ENCODE peak calls at places on chromosomes 6 and 20, in ten cellular contexts. G is EL, S is ovary, Q is right cardiac atrium, E is HTR-8/SVneo, J is iPS-NIHi11, M is AG04450, C is T-helper 2 cell, V is smooth muscle cell of the brain vasculature, H is GM04504. I is an unnamed sample.

GRCh38 chr6:104887350-104887749 is 27.6 kb upstream of the HACE1 start:
- DNase-seq in G (peak), S (no peak), Q (no peak), E (peak), J (peak), M (peak), C (peak), V (no peak), H (peak), I (no peak)

GRCh38 chr20:50330504-50331313 is 140.1 kb downstream of the CEBPB start:
- DNase-seq in G (no peak), S (peak), Q (no peak), E (no peak), J (no peak), M (no peak), C (no peak), V (no peak), H (no peak), I (no peak)

GRCh38 chr6:125639621-125640020 is 109.8 kb upstream of the HEY2 start:
- DNase-seq in G (no peak), S (no peak), Q (no peak), E (no peak), J (no peak), M (no peak), C (no peak), V (no peak), H (no peak), I (no peak)

GRCh38 chr6:52725530-52726192 is 37.6 kb downstream of the GSTA2 start:
- DNase-seq in G (no peak), S (no peak), Q (no peak), E (no peak), J (no peak), M (no peak), C (no peak), V (no peak), H (no peak), I (no peak)

GRCh38 chr6:34451192-34451591 is 14.7 kb upstream of the PACSIN1 start:
- DNase-seq in G (no peak), S (no peak), Q (no peak), E (no peak), J (no peak), M (no peak), C (no peak), V (no peak), H (no peak), I (no peak)

GRCh38 chr20:47392015-47392720 is 35.7 kb upstream of the ZMYND8 start:
- DNase-seq in G (peak), S (no peak), Q (peak), E (peak), J (peak), M (peak), C (no peak), V (peak), H (peak), I (no peak)

GRCh38 chr6:170098428-170099170 is 192.3 kb downstream of the DLL1 start:
- DNase-seq in G (no peak), S (no peak), Q (no peak), E (no peak), J (peak), M (no peak), C (no peak), V (no peak), H (no peak), I (no peak)

GRCh38 chr20:45297786-45298497 is 8.7 kb upstream of the RBPJL start:
- DNase-seq in G (no peak), S (no peak), Q (no peak), E (no peak), J (no peak), M (no peak), C (no peak), V (no peak), H (no peak), I (no peak)

GRCh38 chr6:120357447-120357846 is 976.8 kb downstream of the TBC1D32 start:
- DNase-seq in G (no peak), S (no peak), Q (no peak), E (no peak), J (no peak), M (no peak), C (no peak), V (no peak), H (no peak), I (no peak)

GRCh38 chr6:41509596-41509995 is 36.6 kb upstream of the FOXP4 start:
- DNase-seq in G (no peak), S (no peak), Q (no peak), E (no peak), J (no peak), M (no peak), C (no peak), V (no peak), H (no peak), I (no peak)

GRCh38 chr20:53044296-53044695 is 72.1 kb downstream of the TSHZ2 start:
- DNase-seq in G (no peak), S (no peak), Q (no peak), E (no peak), J (no peak), M (no peak), C (no peak), V (no peak), H (no peak), I (no peak)

GRCh38 chr6:12383448-12383847 is 93.3 kb downstream of the EDN1 start:
- DNase-seq in G (no peak), S (no peak), Q (no peak), E (no peak), J (no peak), M (no peak), C (no peak), V (no peak), H (no peak), I (no peak)

GRCh38 chr20:39823239-39823638 is 861.1 kb downstream of the DHX35 start:
- DNase-seq in G (peak), S (no peak), Q (no peak), E (peak), J (no peak), M (no peak), C (no peak), V (peak), H (peak), I (no peak)

GRCh38 chr6:55868910-55869479 is 6.4 kb downstream of the BMP5 start:
- DNase-seq in G (peak), S (no peak), Q (no peak), E (peak), J (no peak), M (no peak), C (peak), V (no peak), H (no peak), I (no peak)

GRCh38 chr6:21402368-21402767 is 191.2 kb upstream of the SOX4 start:
- DNase-seq in G (peak), S (peak), Q (no peak), E (no peak), J (no peak), M (peak), C (peak), V (no peak), H (peak), I (no peak)

GRCh38 chr20:34165246-34165645 is 53.2 kb upstream of the EIF2S2 start:
- DNase-seq in G (peak), S (no peak), Q (no peak), E (peak), J (no peak), M (no peak), C (no peak), V (no peak), H (no peak), I (no peak)

GRCh38 chr20:61056627-61057312 is 195.3 kb upstream of the CDH4 start:
- DNase-seq in G (no peak), S (no peak), Q (no peak), E (no peak), J (no peak), M (no peak), C (no peak), V (no peak), H (no peak), I (no peak)

GRCh38 chr6:100426241-100426640 is 38.5 kb downstream of the SIM1 start:
- DNase-seq in G (peak), S (no peak), Q (no peak), E (no peak), J (no peak), M (no peak), C (no peak), V (no peak), H (no peak), I (no peak)

GRCh38 chr20:35339007-35339406 is 46.8 kb upstream of the FAM83C start:
- DNase-seq in G (peak), S (no peak), Q (no peak), E (peak), J (no peak), M (peak), C (no peak), V (no peak), H (peak), I (no peak)

GRCh38 chr20:16368645-16369292 is 204.5 kb downstream of the KIF16B start:
- DNase-seq in G (peak), S (no peak), Q (no peak), E (no peak), J (peak), M (peak), C (no peak), V (no peak), H (no peak), I (no peak)

GRCh38 chr6:34969662-34970265 is 80.7 kb downstream of the ANKS1A start:
- DNase-seq in G (no peak), S (no peak), Q (no peak), E (no peak), J (no peak), M (no peak), C (peak), V (no peak), H (no peak), I (no peak)

GRCh38 chr20:58626076-58626475 is 25.0 kb upstream of the STX16 start:
- DNase-seq in G (peak), S (no peak), Q (no peak), E (no peak), J (no peak), M (no peak), C (no peak), V (no peak), H (no peak), I (no peak)

GRCh38 chr6:26268659-26269402 is 96.2 kb upstream of the BTN3A2 start:
- DNase-seq in G (peak), S (no peak), Q (no peak), E (no peak), J (peak), M (no peak), C (peak), V (no peak), H (no peak), I (peak)

GRCh38 chr6:882084-882598 is 189.2 kb upstream of the EXOC2 start:
- DNase-seq in G (no peak), S (no peak), Q (no peak), E (no peak), J (no peak), M (no peak), C (no peak), V (no peak), H (no peak), I (no peak)

GRCh38 chr20:51758978-51759544 is 9.1 kb downstream of the ATP9A start:
- DNase-seq in G (no peak), S (no peak), Q (peak), E (no peak), J (no peak), M (no peak), C (no peak), V (no peak), H (no peak), I (no peak)

GRCh38 chr6:138129190-138129589 is 22.0 kb upstream of the PERP start:
- DNase-seq in G (no peak), S (no peak), Q (no peak), E (no peak), J (no peak), M (no peak), C (no peak), V (no peak), H (no peak), I (no peak)

GRCh38 chr6:112701201-112701600 is 354.1 kb downstream of the RFPL4B start:
- DNase-seq in G (peak), S (no peak), Q (peak), E (peak), J (peak), M (no peak), C (no peak), V (peak), H (no peak), I (no peak)

GRCh38 chr20:8355453-8355852 is 223.4 kb downstream of the PLCB1 start:
- DNase-seq in G (no peak), S (no peak), Q (no peak), E (no peak), J (no peak), M (no peak), C (no peak), V (no peak), H (no peak), I (no peak)

GRCh38 chr6:43900560-43901329 is 130.7 kb downstream of the VEGFA start:
- DNase-seq in G (no peak), S (no peak), Q (no peak), E (no peak), J (no peak), M (no peak), C (no peak), V (no peak), H (no peak), I (no peak)

GRCh38 chr6:29702519-29703103 is 20.6 kb upstream of the HLA-F start:
- DNase-seq in G (peak), S (peak), Q (peak), E (peak), J (peak), M (no peak), C (peak), V (no peak), H (no peak), I (peak)

GRCh38 chr20:17969884-17970409 is 1.1 kb downstream of the MGME1 start:
- DNase-seq in G (peak), S (no peak), Q (peak), E (no peak), J (no peak), M (no peak), C (peak), V (no peak), H (no peak), I (peak)

GRCh38 chr6:37369321-37370196 is 15.8 kb downstream of the RNF8 start:
- DNase-seq in G (peak), S (no peak), Q (no peak), E (no peak), J (no peak), M (no peak), C (no peak), V (no peak), H (no peak), I (no peak)

GRCh38 chr6:55014321-55015088 is 159.8 kb upstream of the HCRTR2 start:
- DNase-seq in G (no peak), S (no peak), Q (no peak), E (no peak), J (no peak), M (no peak), C (no peak), V (no peak), H (no peak), I (no peak)

GRCh38 chr6:166156942-166157341 is 10.7 kb downstream of the TBXT start:
- DNase-seq in G (no peak), S (no peak), Q (no peak), E (no peak), J (peak), M (no peak), C (no peak), V (no peak), H (no peak), I (no peak)